ENCODE peak calls at places on chromosomes 5 and 9, in ten cellular contexts. E is K562; K is BJ; S is adrenal gland; P is NB4; I is CD8-positive, alpha-beta T cell; C is HFF-Myc; L is heart right ventricle; Y is right lobe of liver; O is fibroblast of lung. B is an unnamed sample.

GRCh38 chr5:132758406-132758805 is 11.2 kb downstream of the CCNI2 start:
- DNase-seq in L (no peak), K (no peak), P (no peak), O (no peak), C (no peak), I (no peak), E (no peak), S (no peak), Y (no peak), B (no peak)

GRCh38 chr5:93746406-93747056 is 5.1 kb upstream of the POU5F2 start:
- DNase-seq in S (no peak), E (no peak), C (no peak), K (no peak), L (no peak), P (no peak), Y (no peak), O (peak), I (no peak), B (no peak)

GRCh38 chr5:45094876-45095275 is 286.1 kb downstream of the MRPS30 start:
- DNase-seq in E (no peak), L (no peak), P (no peak), I (no peak), Y (no peak), S (no peak), C (no peak), O (no peak), K (no peak), B (no peak)

GRCh38 chr9:109409998-109410397 is 88.1 kb downstream of the PTPN3 start:
- DNase-seq in L (no peak), E (peak), K (no peak), O (no peak), I (no peak), Y (no peak), C (no peak), P (no peak), S (no peak), B (no peak)

GRCh38 chr9:121302341-121302740 is 34.4 kb downstream of the GSN start:
- DNase-seq in C (no peak), S (no peak), K (no peak), L (no peak), P (no peak), O (no peak), E (no peak), I (no peak), Y (no peak), B (no peak)

GRCh38 chr9:7164440-7165349 is 406.9 kb downstream of the KDM4C start:
- DNase-seq in L (no peak), K (no peak), C (no peak), S (no peak), I (no peak), Y (no peak), E (no peak), O (no peak), P (no peak), B (no peak)

GRCh38 chr5:122844136-122844915 is 1.1 kb upstream of the SNX24 start:
- DNase-seq in K (no peak), C (no peak), E (peak), I (no peak), O (peak), Y (no peak), P (peak), S (peak), L (no peak), B (no peak)

GRCh38 chr5:74370168-74370567 is 270.4 kb downstream of the ENC1 start:
- DNase-seq in E (no peak), C (no peak), O (no peak), P (no peak), I (no peak), S (no peak), Y (no peak), L (no peak), K (no peak), B (no peak)

GRCh38 chr5:64207978-64208377 is 42.3 kb downstream of the RNF180 start:
- DNase-seq in P (peak), C (no peak), I (no peak), L (no peak), K (no peak), E (no peak), S (no peak), O (peak), Y (no peak), B (no peak)

GRCh38 chr5:29016067-29016466 is 1977.7 kb upstream of the CDH9 start:
- DNase-seq in C (no peak), Y (no peak), E (no peak), O (no peak), P (no peak), I (no peak), L (no peak), K (no peak), S (no peak), B (no peak)

GRCh38 chr5:2142456-2142954 is 259.8 kb upstream of the IRX4 start:
- DNase-seq in I (no peak), P (no peak), O (no peak), E (no peak), C (no peak), S (no peak), L (no peak), K (no peak), Y (no peak), B (no peak)

GRCh38 chr5:94159144-94159543 is 417.7 kb upstream of the POU5F2 start:
- DNase-seq in O (peak), K (no peak), P (peak), E (no peak), Y (no peak), C (no peak), L (no peak), S (no peak), I (no peak), B (no peak)

GRCh38 chr9:78609471-78609870 is 312.5 kb downstream of the PSAT1 start:
- DNase-seq in E (no peak), C (no peak), Y (no peak), O (no peak), K (no peak), L (no peak), I (no peak), S (no peak), P (no peak), B (no peak)

GRCh38 chr9:81619353-81620008 is 69.9 kb downstream of the TLE1 start:
- DNase-seq in E (no peak), I (no peak), O (peak), P (no peak), L (no peak), K (peak), Y (no peak), S (no peak), C (peak), B (no peak)

GRCh38 chr9:131111854-131112311 is 13.5 kb upstream of the NUP214 start:
- DNase-seq in P (no peak), C (no peak), S (no peak), L (no peak), K (no peak), I (no peak), O (no peak), Y (no peak), E (peak), B (no peak)

GRCh38 chr9:89149726-89150125 is 28.9 kb downstream of the SHC3 start:
- DNase-seq in K (peak), L (no peak), O (peak), S (peak), E (no peak), P (no peak), I (no peak), Y (no peak), C (no peak), B (no peak)

GRCh38 chr5:162858770-162859169 is 578.6 kb upstream of the CCNG1 start:
- DNase-seq in S (no peak), E (no peak), P (no peak), K (no peak), I (no peak), C (no peak), O (no peak), L (no peak), Y (no peak), B (no peak)

GRCh38 chr5:154860123-154860522 is 1.7 kb downstream of the CNOT8 start:
- DNase-seq in S (peak), I (no peak), K (no peak), Y (peak), C (no peak), E (no peak), O (peak), P (peak), L (no peak), B (no peak)

GRCh38 chr5:32587067-32587551 is 1.8 kb downstream of the SUB1 start:
- DNase-seq in C (no peak), P (no peak), E (no peak), O (no peak), S (no peak), Y (no peak), L (no peak), I (no peak), K (no peak), B (no peak)

GRCh38 chr9:84917366-84918063 is 248.0 kb downstream of the NTRK2 start:
- DNase-seq in S (no peak), K (no peak), P (no peak), I (no peak), E (no peak), L (no peak), C (no peak), O (no peak), Y (no peak), B (no peak)

GRCh38 chr5:132819468-132819867 is 6.4 kb downstream of the SOWAHA start:
- DNase-seq in K (no peak), I (no peak), L (no peak), O (no peak), Y (no peak), E (no peak), S (no peak), P (no peak), C (no peak), B (no peak)

GRCh38 chr9:137194909-137195308 is 5.6 kb downstream of the TPRN start:
- DNase-seq in I (no peak), O (no peak), P (no peak), Y (no peak), L (no peak), K (no peak), E (no peak), C (no peak), S (no peak), B (no peak)

GRCh38 chr9:121503443-121503842 is 3.8 kb upstream of the GGTA1 start:
- DNase-seq in Y (no peak), O (no peak), K (no peak), L (no peak), P (no peak), I (no peak), E (no peak), S (no peak), C (no peak), B (no peak)

GRCh38 chr9:129774791-129775149 is 21.9 kb upstream of the PTGES start:
- DNase-seq in O (no peak), I (no peak), S (no peak), L (no peak), K (no peak), P (no peak), E (peak), Y (no peak), C (no peak), B (no peak)

GRCh38 chr5:4627887-4628286 is 512.2 kb upstream of the ADAMTS16 start:
- DNase-seq in P (no peak), I (no peak), E (no peak), S (no peak), O (no peak), K (no peak), Y (no peak), C (no peak), L (no peak), B (no peak)

GRCh38 chr5:65030056-65030455 is 261.3 kb downstream of the CWC27 start:
- DNase-seq in L (no peak), O (no peak), P (no peak), S (no peak), Y (no peak), E (no peak), I (no peak), C (no peak), K (no peak), B (no peak)

GRCh38 chr5:95262933-95263660 is 21.8 kb downstream of the MCTP1 start:
- DNase-seq in E (no peak), I (no peak), L (no peak), P (no peak), S (no peak), O (no peak), C (no peak), K (no peak), Y (no peak), B (no peak)

GRCh38 chr5:159100022-159100927 is 559 bp upstream of the EBF1 start:
- DNase-seq in Y (peak), K (peak), O (peak), S (peak), I (peak), L (peak), C (peak), E (peak), P (peak), B (peak)

GRCh38 chr5:147509710-147510651 is at the start of gene DPYSL3:
- DNase-seq in E (no peak), L (peak), S (peak), K (no peak), O (peak), Y (peak), C (no peak), P (no peak), I (no peak), B (no peak)

GRCh38 chr5:54774281-54775171 is 210.9 kb downstream of the ESM1 start:
- DNase-seq in O (peak), I (no peak), K (no peak), E (no peak), C (no peak), P (no peak), Y (no peak), S (no peak), L (peak), B (no peak)

GRCh38 chr9:77944556-77945261 is 86.9 kb downstream of the GNAQ start:
- DNase-seq in I (no peak), L (no peak), K (no peak), Y (no peak), E (no peak), P (peak), C (no peak), S (no peak), O (no peak), B (no peak)

GRCh38 chr5:25362799-25363198 is 718.0 kb upstream of the CDH10 start:
- DNase-seq in L (no peak), I (no peak), E (no peak), Y (no peak), P (no peak), K (no peak), C (no peak), S (no peak), O (no peak), B (no peak)

GRCh38 chr5:80406980-80407734 is 707 bp upstream of the ZFYVE16 start:
- DNase-seq in E (no peak), P (peak), S (peak), Y (peak), C (no peak), O (peak), K (no peak), I (no peak), L (peak), B (no peak)

GRCh38 chr5:73282923-73283322 is 109.9 kb downstream of the TMEM174 start:
- DNase-seq in K (no peak), E (no peak), C (no peak), L (no peak), Y (no peak), S (no peak), O (no peak), P (no peak), I (no peak), B (no peak)

GRCh38 chr9:35869621-35870216 is 482 bp downstream of the OR13J1 start:
- DNase-seq in K (no peak), E (no peak), O (no peak), Y (no peak), C (no peak), P (no peak), S (no peak), L (no peak), I (no peak), B (no peak)

GRCh38 chr9:116154976-116155699 is 1.5 kb downstream of the PAPPA start:
- DNase-seq in P (no peak), L (no peak), O (peak), I (no peak), Y (no peak), E (no peak), C (peak), S (no peak), K (no peak), B (no peak)
- H3K4me3 ChIP-seq in P (no peak), L (peak), O (peak), I (no peak), Y (no peak), E (no peak), C (peak), S (no peak), K (peak), B (peak)

DNA sequence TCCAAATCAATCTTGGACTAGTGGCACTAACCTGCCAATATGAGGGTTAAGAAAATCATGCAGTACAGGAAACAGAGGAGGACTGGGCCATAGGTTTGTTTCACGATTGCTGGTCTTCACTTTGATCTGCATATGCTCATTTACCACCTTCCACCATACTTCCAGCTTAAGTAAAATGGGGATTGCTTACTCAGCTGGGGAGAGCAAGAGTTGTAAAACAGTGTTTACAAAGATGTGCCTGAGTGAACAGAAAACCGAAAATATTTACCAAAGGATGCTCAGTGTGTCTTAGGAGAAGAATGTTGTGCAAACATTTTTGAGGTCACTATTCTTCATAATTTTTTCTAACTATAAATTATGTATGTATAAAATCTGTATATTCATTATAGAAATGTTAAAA is 65.1 kb upstream of the DNAH5 start:
- DNase-seq in S (no peak), P (no peak), I (no peak), L (no peak), E (no peak), Y (no peak), K (no peak), C (no peak), O (no peak), B (no peak)
- H3K4me3 ChIP-seq in S (no peak), P (no peak), I (no peak), L (no peak), E (no peak), Y (no peak), K (no peak), C (no peak), O (no peak), B (no peak)

GRCh38 chr9:85942913-85943729 is 2.2 kb downstream of the NAA35 start:
- DNase-seq in I (no peak), L (no peak), P (no peak), S (no peak), C (no peak), Y (no peak), K (no peak), E (no peak), O (no peak), B (no peak)

GRCh38 chr9:85941966-85942912 is 1.3 kb downstream of the NAA35 start:
- DNase-seq in C (no peak), S (no peak), I (no peak), O (peak), L (no peak), K (no peak), E (no peak), Y (no peak), P (no peak), B (no peak)

GRCh38 chr9:85941617-85941930 is 628 bp downstream of the NAA35 start:
- DNase-seq in S (no peak), E (no peak), K (no peak), L (no peak), C (no peak), I (no peak), P (no peak), Y (no peak), O (no peak), B (no peak)

GRCh38 chr9:85940832-85941616 is at the start of gene NAA35:
- DNase-seq in O (peak), Y (peak), L (peak), P (peak), E (peak), C (peak), I (peak), S (peak), K (peak), B (peak)

GRCh38 chr9:85940275-85940831 is 593 bp upstream of the NAA35 start:
- DNase-seq in O (no peak), K (no peak), C (no peak), S (no peak), L (no peak), I (no peak), P (peak), Y (no peak), E (no peak), B (no peak)
- H3K4me3 ChIP-seq in O (peak), K (peak), C (peak), S (no peak), L (peak), I (no peak), P (peak), Y (peak), E (peak), B (peak)

GRCh38 chr5:171335616-171336015 is 26.6 kb downstream of the TLX3 start:
- DNase-seq in C (no peak), O (no peak), L (no peak), S (no peak), I (no peak), K (no peak), Y (no peak), P (no peak), E (no peak), B (no peak)

GRCh38 chr5:171340042-171340441 is 31.0 kb downstream of the TLX3 start:
- DNase-seq in O (no peak), Y (no peak), C (no peak), I (no peak), L (no peak), S (no peak), K (no peak), E (no peak), P (no peak), B (no peak)

GRCh38 chr5:171340491-171340890 is 31.4 kb downstream of the TLX3 start:
- DNase-seq in C (no peak), K (no peak), Y (no peak), S (no peak), L (no peak), I (no peak), P (no peak), E (no peak), O (no peak), B (no peak)

GRCh38 chr5:171336486-171337206 is 27.6 kb downstream of the TLX3 start:
- DNase-seq in L (no peak), P (peak), E (no peak), O (peak), C (peak), S (peak), K (no peak), Y (peak), I (no peak), B (peak)

GRCh38 chr5:171337207-171337562 is 28.1 kb downstream of the TLX3 start:
- DNase-seq in Y (no peak), O (no peak), I (no peak), C (no peak), K (no peak), E (no peak), S (no peak), L (no peak), P (no peak), B (no peak)
- H3K4me3 ChIP-seq in Y (peak), O (peak), I (peak), C (peak), K (peak), E (no peak), S (no peak), L (peak), P (no peak), B (peak)

GRCh38 chr5:139577689-139578347 is 16.7 kb downstream of the UBE2D2 start:
- DNase-seq in L (no peak), E (no peak), C (no peak), I (no peak), S (no peak), K (no peak), P (no peak), Y (no peak), O (no peak), B (no peak)

GRCh38 chr5:139578348-139578724 is 17.2 kb downstream of the UBE2D2 start:
- DNase-seq in S (no peak), E (no peak), Y (no peak), C (no peak), P (no peak), L (no peak), I (no peak), K (no peak), O (no peak), B (no peak)

GRCh38 chr5:139575313-139575646 is 14.1 kb downstream of the UBE2D2 start:
- DNase-seq in L (no peak), O (no peak), Y (no peak), K (no peak), C (no peak), P (no peak), S (no peak), E (no peak), I (no peak), B (no peak)

GRCh38 chr5:139574641-139575312 is 13.6 kb downstream of the UBE2D2 start:
- DNase-seq in E (peak), K (no peak), P (peak), C (no peak), L (no peak), Y (no peak), O (peak), I (peak), S (no peak), B (no peak)

GRCh38 chr5:139575751-139576150 is 14.6 kb downstream of the UBE2D2 start:
- DNase-seq in K (no peak), E (no peak), O (no peak), P (no peak), S (no peak), L (no peak), Y (no peak), I (no peak), C (no peak), B (no peak)
- H3K4me3 ChIP-seq in K (no peak), E (no peak), O (no peak), P (no peak), S (no peak), L (no peak), Y (no peak), I (no peak), C (no peak), B (no peak)

GRCh38 chr9:136011703-136012496 is 50.7 kb upstream of the UBAC1 start:
- DNase-seq in Y (peak), O (peak), I (no peak), L (peak), E (no peak), K (no peak), S (peak), P (no peak), C (no peak), B (peak)
- H3K4me3 ChIP-seq in Y (no peak), O (no peak), I (no peak), L (peak), E (no peak), K (no peak), S (no peak), P (no peak), C (no peak), B (no peak)

B was measured in retinal pigment epithelial cell.